ENCODE peak calls at places on chromosomes 6 and 20, in ten cellular contexts. T, X, H, E, N, G, R, A, C and Z are unnamed samples.

GRCh38 chr6:110419028-110419739 is 3.8 kb upstream of the DDO start:
- DNase-seq in A (no peak), C (no peak), H (no peak), T (no peak), N (no peak), G (no peak), E (no peak), X (no peak), R (no peak), Z (no peak)

GRCh38 chr20:38825901-38826625 is 20.6 kb downstream of the PPP1R16B start:
- DNase-seq in R (no peak), N (no peak), T (peak), X (peak), E (no peak), A (peak), C (no peak), G (no peak), H (peak), Z (no peak)

GRCh38 chr6:105179244-105180065 is at the start of gene POPDC3:
- DNase-seq in A (peak), R (no peak), H (peak), E (no peak), C (peak), X (no peak), N (no peak), G (peak), T (peak), Z (no peak)

GRCh38 chr6:42405025-42405424 is 46.7 kb downstream of the TRERF1 start:
- DNase-seq in A (peak), N (no peak), E (no peak), C (peak), R (no peak), H (peak), G (no peak), T (peak), X (peak), Z (no peak)

GRCh38 chr6:136550330-136551071 is at the start of gene MAP7:
- DNase-seq in C (peak), H (peak), A (peak), G (peak), R (peak), E (peak), N (peak), X (no peak), T (peak), Z (no peak)

GRCh38 chr6:63477422-63478040 is 94.7 kb upstream of the LOC128125822 start:
- DNase-seq in H (no peak), X (no peak), E (no peak), R (no peak), T (no peak), G (no peak), A (no peak), C (no peak), N (no peak), Z (no peak)

GRCh38 chr6:16800942-16801341 is 39.7 kb upstream of the ATXN1 start:
- DNase-seq in X (no peak), N (no peak), T (peak), C (no peak), H (peak), E (no peak), G (no peak), R (no peak), A (peak), Z (no peak)

GRCh38 chr20:13022401-13023170 is 13.8 kb downstream of the SPTLC3 start:
- DNase-seq in A (peak), H (peak), N (no peak), C (no peak), E (no peak), R (no peak), X (peak), T (peak), G (no peak), Z (no peak)

GRCh38 chr6:4812068-4812467 is 35.9 kb downstream of the CDYL start:
- DNase-seq in T (peak), G (no peak), X (no peak), E (no peak), R (no peak), A (no peak), N (no peak), C (no peak), H (no peak), Z (no peak)

GRCh38 chr6:117602151-117602898 is at the start of gene GOPC:
- DNase-seq in X (peak), T (peak), G (peak), R (peak), C (peak), N (peak), H (peak), A (peak), E (peak), Z (peak)

GRCh38 chr6:4369616-4370015 is 234.2 kb upstream of the ECI2 start:
- DNase-seq in G (no peak), C (no peak), T (peak), E (no peak), A (peak), R (no peak), X (no peak), N (no peak), H (peak), Z (no peak)

GRCh38 chr6:43301081-43301870 is 3.2 kb downstream of the SLC22A7 start:
- DNase-seq in T (no peak), X (no peak), C (no peak), A (no peak), G (no peak), E (no peak), H (no peak), R (no peak), N (no peak), Z (no peak)

GRCh38 chr6:90460067-90460466 is 126.8 kb downstream of the MAP3K7 start:
- DNase-seq in G (no peak), X (no peak), T (no peak), H (no peak), E (no peak), A (no peak), R (no peak), N (no peak), C (no peak), Z (no peak)

GRCh38 chr6:112636650-112637260 is 289.6 kb downstream of the RFPL4B start:
- DNase-seq in R (no peak), C (no peak), N (no peak), H (peak), X (no peak), A (peak), E (no peak), T (peak), G (no peak), Z (no peak)

GRCh38 chr20:62142252-62143117 is 709 bp downstream of the PSMA7 start:
- DNase-seq in R (no peak), N (no peak), X (no peak), A (no peak), H (no peak), T (no peak), C (no peak), E (no peak), G (peak), Z (peak)

GRCh38 chr20:57579898-57580447 is 19.1 kb downstream of the PCK1 start:
- DNase-seq in G (no peak), N (no peak), A (no peak), T (no peak), H (no peak), C (no peak), E (no peak), X (no peak), R (no peak), Z (no peak)

GRCh38 chr6:69835414-69836179 is 30.8 kb upstream of the COL19A1 start:
- DNase-seq in T (peak), E (no peak), H (peak), G (peak), N (no peak), C (no peak), X (peak), A (peak), R (no peak), Z (peak)

GRCh38 chr20:16351415-16351814 is 221.8 kb downstream of the KIF16B start:
- DNase-seq in T (no peak), R (no peak), E (no peak), N (no peak), A (no peak), X (no peak), G (no peak), C (no peak), H (no peak), Z (no peak)

GRCh38 chr20:23879328-23879798 is at the start of gene CST5:
- DNase-seq in E (no peak), N (no peak), C (no peak), R (no peak), X (no peak), T (no peak), G (no peak), H (no peak), A (no peak), Z (no peak)

GRCh38 chr6:125732398-125732797 is 17.0 kb upstream of the HEY2 start:
- DNase-seq in T (no peak), H (no peak), R (no peak), G (no peak), N (no peak), C (no peak), E (no peak), A (no peak), X (no peak), Z (peak)

GRCh38 chr20:19583532-19584175 is 174.4 kb upstream of the RIN2 start:
- DNase-seq in E (no peak), G (peak), C (peak), R (no peak), H (peak), N (peak), T (peak), A (peak), X (no peak), Z (peak)

GRCh38 chr6:38052035-38052434 is 232.5 kb downstream of the ZFAND3 start:
- DNase-seq in A (no peak), E (no peak), H (no peak), N (no peak), X (no peak), R (no peak), C (no peak), G (no peak), T (peak), Z (no peak)

GRCh38 chr6:72212686-72213085 is 326.3 kb downstream of the RIMS1 start:
- DNase-seq in E (no peak), R (no peak), T (no peak), C (no peak), H (no peak), A (no peak), G (no peak), X (no peak), N (no peak), Z (no peak)

GRCh38 chr20:51419646-51420045 is 122.9 kb downstream of the NFATC2 start:
- DNase-seq in N (no peak), A (no peak), X (no peak), E (no peak), G (no peak), C (no peak), R (no peak), T (no peak), H (no peak), Z (no peak)

GRCh38 chr6:105357147-105357546 is 45.7 kb downstream of the PREP start:
- DNase-seq in T (no peak), R (no peak), E (no peak), X (no peak), N (no peak), A (no peak), H (no peak), C (no peak), G (no peak), Z (no peak)

GRCh38 chr6:87968435-87969278 is 79.0 kb upstream of the SPACA1 start:
- DNase-seq in G (no peak), T (peak), E (no peak), R (no peak), X (no peak), A (no peak), N (peak), C (peak), H (no peak), Z (no peak)

GRCh38 chr20:43667341-43668132 is 623 bp downstream of the MYBL2 start:
- DNase-seq in R (no peak), X (no peak), H (no peak), T (no peak), E (no peak), C (peak), A (no peak), G (peak), N (no peak), Z (peak)

GRCh38 chr6:158852312-158853071 is 33.3 kb upstream of the EZR start:
- DNase-seq in E (no peak), H (no peak), C (no peak), N (no peak), R (no peak), G (no peak), X (no peak), T (peak), A (no peak), Z (no peak)

GRCh38 chr6:64113703-64114102 is 478.1 kb downstream of the PHF3 start:
- DNase-seq in C (no peak), E (no peak), A (no peak), R (no peak), G (no peak), N (no peak), X (no peak), H (no peak), T (no peak), Z (no peak)